ENCODE peak calls at places on chromosomes 3 and 15, in four cellular contexts. One of them, this sample, is unnamed.

GRCh38 chr3:126153695-126154360 is 26.6 kb downstream of the ALDH1L1 start:
- DNase-seq in anterior cingulate cortex: no peak
- DNase-seq in progenitor cell of endocrine pancreas: no peak
- DNase-seq in astrocyte of the spinal cord: no peak
- DNase-seq in this sample: no peak

GRCh38 chr15:27361418-27361817 is 390.4 kb downstream of the GABRG3 start:
- DNase-seq in progenitor cell of endocrine pancreas: no peak
- DNase-seq in anterior cingulate cortex: no peak
- DNase-seq in astrocyte of the spinal cord: no peak
- DNase-seq in this sample: no peak

GRCh38 chr3:100352296-100353178 is 18.0 kb downstream of the NIT2 start:
- DNase-seq in anterior cingulate cortex: no peak
- DNase-seq in astrocyte of the spinal cord: no peak
- DNase-seq in progenitor cell of endocrine pancreas: no peak
- DNase-seq in this sample: no peak

GRCh38 chr3:38114052-38114874 is 22.7 kb downstream of the ACAA1 start:
- DNase-seq in astrocyte of the spinal cord: no peak
- DNase-seq in anterior cingulate cortex: no peak
- DNase-seq in progenitor cell of endocrine pancreas: no peak
- DNase-seq in this sample: no peak

GRCh38 chr3:194727435-194728128 is 41.9 kb downstream of the FAM43A start:
- DNase-seq in anterior cingulate cortex: no peak
- DNase-seq in astrocyte of the spinal cord: no peak
- DNase-seq in progenitor cell of endocrine pancreas: no peak
- DNase-seq in this sample: no peak

GRCh38 chr3:129195731-129196256 is 12.1 kb upstream of the CNBP start:
- DNase-seq in anterior cingulate cortex: peak; percentile 75
- DNase-seq in progenitor cell of endocrine pancreas: no peak
- DNase-seq in astrocyte of the spinal cord: peak; percentile 96
- DNase-seq in this sample: no peak

GRCh38 chr15:37517506-37517905 is 416.9 kb upstream of the TMCO5A start:
- DNase-seq in anterior cingulate cortex: no peak
- DNase-seq in progenitor cell of endocrine pancreas: no peak
- DNase-seq in astrocyte of the spinal cord: no peak
- DNase-seq in this sample: no peak

GRCh38 chr3:149936812-149937230 is 33.9 kb downstream of the PFN2 start:
- DNase-seq in anterior cingulate cortex: peak; percentile 6
- DNase-seq in astrocyte of the spinal cord: peak; percentile 66
- DNase-seq in progenitor cell of endocrine pancreas: peak; percentile 36
- DNase-seq in this sample: peak; percentile 38

GRCh38 chr3:9204253-9205005 is 45.0 kb downstream of the SRGAP3 start:
- DNase-seq in progenitor cell of endocrine pancreas: no peak
- DNase-seq in anterior cingulate cortex: peak; percentile 64
- DNase-seq in astrocyte of the spinal cord: no peak
- DNase-seq in this sample: no peak